ENCODE peak calls at places on chromosomes 2 and 18, in six cellular contexts. Y is heart left ventricle, P is spleen, L is Peyer's patch, R is OCI-LY7, K is A549. W is an unnamed sample. For H3K4me1, the result is how much of the 10 kb centered on the place peaks cover.

GRCh38 chr18:7414459-7414858 is 152.7 kb upstream of the PTPRM start:
- DNase-seq in K (no peak), L (no peak), R (no peak), P (no peak), Y (no peak), W (no peak)

GRCh38 chr18:424071-424868 is 76.2 kb downstream of the COLEC12 start:
- DNase-seq in Y (no peak), P (no peak), R (no peak), K (no peak), L (no peak), W (no peak)

GRCh38 chr2:218796691-218797090 is 14.7 kb downstream of the CYP27A1 start:
- DNase-seq in L (no peak), R (no peak), P (no peak), Y (no peak), K (no peak), W (no peak)

GRCh38 chr18:11310476-11311086 is 161.2 kb upstream of the PIEZO2 start:
- DNase-seq in L (no peak), K (peak), Y (peak), R (peak), P (no peak), W (no peak)

GRCh38 chr2:230018153-230018552 is 50.6 kb downstream of the SLC16A14 start:
- DNase-seq in K (no peak), R (no peak), P (no peak), Y (no peak), L (no peak), W (no peak)

GRCh38 chr2:43685350-43685749 is 9.1 kb upstream of the C1GALT1C1L start:
- DNase-seq in Y (no peak), P (no peak), L (no peak), R (no peak), K (no peak), W (no peak)

GRCh38 chr2:172427990-172428840 is 829 bp downstream of the ITGA6 start:
- DNase-seq in L (peak), P (peak), Y (peak), R (no peak), K (peak), W (peak)

GRCh38 chr2:117983040-117983439 is 30.8 kb downstream of the CCDC93 start:
- DNase-seq in K (no peak), L (no peak), R (no peak), Y (no peak), P (no peak), W (no peak)

GRCh38 chr2:225091336-225091735 is 49.1 kb upstream of the DOCK10 start:
- DNase-seq in R (no peak), L (no peak), P (no peak), Y (no peak), K (peak), W (no peak)

GRCh38 chr18:46013484-46014189 is 46.5 kb upstream of the EPG5 start:
- DNase-seq in Y (no peak), P (no peak), K (no peak), L (no peak), R (peak), W (no peak)

GRCh38 chr2:119253114-119253702 is 29.6 kb downstream of the STEAP3 start:
- DNase-seq in R (no peak), K (no peak), Y (no peak), P (no peak), L (no peak), W (no peak)

GRCh38 chr2:32464441-32464840 is 107.6 kb downstream of the BIRC6 start:
- DNase-seq in Y (no peak), K (no peak), L (no peak), P (no peak), R (no peak), W (no peak)

GRCh38 chr2:157504623-157505022 is 60.7 kb upstream of the CYTIP start:
- DNase-seq in P (no peak), L (no peak), Y (no peak), R (no peak), K (no peak), W (no peak)

GRCh38 chr2:217755027-217755756 is 247.6 kb downstream of the TNS1 start:
- DNase-seq in K (no peak), L (no peak), P (no peak), R (no peak), Y (no peak), W (no peak)

GRCh38 chr2:217753460-217754200 is 249.2 kb downstream of the TNS1 start:
- DNase-seq in K (no peak), Y (no peak), R (no peak), P (no peak), L (no peak), W (no peak)

GRCh38 chr2:217759991-217760390 is 242.8 kb downstream of the TNS1 start:
- DNase-seq in R (no peak), L (no peak), P (no peak), Y (no peak), K (no peak), W (no peak)

GRCh38 chr2:217757108-217757463 is 245.7 kb downstream of the TNS1 start:
- DNase-seq in R (no peak), P (no peak), Y (no peak), K (no peak), L (no peak), W (no peak)

GRCh38 chr2:217756375-217757107 is 246.3 kb downstream of the TNS1 start:
- DNase-seq in R (peak), L (peak), P (peak), K (peak), Y (peak), W (peak)
- TF ChIP-seq CTCF in R (peak), L (peak), P (peak), K (peak), Y (peak), W (peak)

GRCh38 chr2:54901224-54901986 is 148.8 kb downstream of the RTN4 start:
- DNase-seq in P (no peak), R (no peak), K (no peak), Y (no peak), L (no peak), W (no peak)
- H3K27ac ChIP-seq in P (no peak), R (no peak), K (no peak), Y (no peak), L (no peak), W (no peak)

GRCh38 chr2:226652983-226653765 is 146.4 kb downstream of the IRS1 start:
- DNase-seq in P (no peak), K (no peak), R (no peak), Y (no peak), L (no peak), W (no peak)

GRCh38 chr2:226649871-226650660 is 149.6 kb downstream of the IRS1 start:
- DNase-seq in P (peak), K (peak), Y (peak), L (peak), R (no peak), W (peak)

GRCh38 chr2:226652388-226652787 is 147.2 kb downstream of the IRS1 start:
- DNase-seq in L (no peak), R (no peak), Y (no peak), K (no peak), P (no peak), W (no peak)

GRCh38 chr2:226647626-226648518 is 151.7 kb downstream of the IRS1 start:
- DNase-seq in P (no peak), K (no peak), R (no peak), L (no peak), Y (no peak), W (no peak)

GRCh38 chr2:226649201-226649600 is 150.4 kb downstream of the IRS1 start:
- DNase-seq in Y (no peak), R (no peak), K (no peak), L (no peak), P (no peak), W (no peak)
- H3K4me1 ChIP-seq in Y (under half), R (under half), K (under half), L (under half), P (under half), W (under half)

DNA sequence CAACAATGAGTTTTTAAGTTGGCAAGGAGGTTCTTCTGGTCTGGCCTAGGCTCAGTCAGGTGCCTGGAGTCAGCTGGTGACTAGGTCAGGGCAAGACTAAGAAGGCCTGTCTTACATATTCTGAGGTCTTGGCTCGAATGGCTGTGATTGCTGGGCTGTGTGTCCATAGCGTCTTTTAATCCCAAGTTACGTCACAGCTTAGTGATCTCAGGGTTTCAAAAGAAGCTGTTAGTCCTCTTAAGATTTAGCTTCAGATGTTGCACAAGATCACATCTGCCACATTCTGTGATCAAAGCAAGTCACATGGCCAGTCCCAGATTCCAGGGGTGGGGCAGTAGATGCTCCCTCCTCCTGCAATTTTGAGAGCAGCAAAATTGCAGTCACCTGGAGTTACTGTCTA is 61.3 kb downstream of the PKP4 start:
- DNase-seq in P (no peak), L (no peak), R (no peak), K (no peak), Y (no peak), W (no peak)
- TF ChIP-seq CTCF in P (no peak), L (no peak), R (no peak), K (no peak), Y (no peak), W (no peak)

GRCh38 chr2:105110295-105110829 is 72.5 kb downstream of the MRPS9 start:
- DNase-seq in L (no peak), P (peak), Y (no peak), K (no peak), R (no peak), W (no peak)
- H3K27ac ChIP-seq in L (no peak), P (no peak), Y (no peak), K (no peak), R (no peak), W (no peak)

GRCh38 chr2:207157727-207158126 is 8.0 kb downstream of the KLF7 start:
- DNase-seq in P (no peak), K (no peak), Y (no peak), L (no peak), R (no peak), W (no peak)

GRCh38 chr2:207156045-207156444 is 9.7 kb downstream of the KLF7 start:
- DNase-seq in Y (no peak), P (no peak), L (no peak), R (no peak), K (no peak), W (no peak)

GRCh38 chr2:207156451-207157161 is 9.1 kb downstream of the KLF7 start:
- DNase-seq in R (no peak), Y (no peak), L (no peak), P (no peak), K (no peak), W (no peak)

GRCh38 chr2:207155516-207155915 is 10.2 kb downstream of the KLF7 start:
- DNase-seq in Y (no peak), L (no peak), K (no peak), P (no peak), R (no peak), W (no peak)

GRCh38 chr2:207157162-207157481 is 8.6 kb downstream of the KLF7 start:
- DNase-seq in L (no peak), R (no peak), P (no peak), Y (no peak), K (no peak), W (no peak)
- H3K4me1 ChIP-seq in L (under half), R (under half), P (half or more), Y (half or more), K (half or more), W (half or more)

W was measured in upper lobe of right lung.